ENCODE peak calls at places on chromosomes 2 and 18, in five cellular contexts. One of them, this sample, is unnamed.

GRCh38 chr2:96753661-96754282 is 6.9 kb upstream of the CNNM4 start:
- DNase-seq in astrocyte of the spinal cord: no peak
- DNase-seq in fibroblast of lung: no peak
- DNase-seq in tibial nerve: no peak
- DNase-seq in heart right ventricle: no peak
- DNase-seq in this sample: no peak

GRCh38 chr2:27075219-27075871 is 3.1 kb upstream of the EMILIN1 start:
- DNase-seq in fibroblast of lung: peak; percentile 59
- DNase-seq in astrocyte of the spinal cord: no peak
- DNase-seq in heart right ventricle: peak; percentile 69
- DNase-seq in tibial nerve: no peak
- DNase-seq in this sample: peak; percentile 48

GRCh38 chr18:58856881-58857280 is 7.8 kb upstream of the ZNF532 start:
- DNase-seq in astrocyte of the spinal cord: no peak
- DNase-seq in tibial nerve: no peak
- DNase-seq in heart right ventricle: no peak
- DNase-seq in fibroblast of lung: peak; percentile 60
- DNase-seq in this sample: no peak

GRCh38 chr2:16525265-16525887 is 140.3 kb downstream of the CYRIA start:
- DNase-seq in fibroblast of lung: no peak
- DNase-seq in astrocyte of the spinal cord: no peak
- DNase-seq in tibial nerve: no peak
- DNase-seq in heart right ventricle: no peak
- DNase-seq in this sample: no peak

GRCh38 chr2:159516241-159516758 is 100.0 kb downstream of the BAZ2B start:
- DNase-seq in heart right ventricle: no peak
- DNase-seq in fibroblast of lung: peak; percentile 42
- DNase-seq in tibial nerve: no peak
- DNase-seq in astrocyte of the spinal cord: peak; percentile 59
- DNase-seq in this sample: no peak

GRCh38 chr2:189982087-189982486 is 80.4 kb downstream of the MSTN start:
- DNase-seq in fibroblast of lung: no peak
- DNase-seq in astrocyte of the spinal cord: no peak
- DNase-seq in heart right ventricle: no peak
- DNase-seq in tibial nerve: no peak
- DNase-seq in this sample: no peak

GRCh38 chr2:11899264-11899818 is 152.9 kb downstream of the LPIN1 start:
- DNase-seq in astrocyte of the spinal cord: peak; percentile 79
- DNase-seq in fibroblast of lung: peak; percentile 65
- DNase-seq in tibial nerve: no peak
- DNase-seq in heart right ventricle: no peak
- DNase-seq in this sample: no peak

GRCh38 chr2:25132296-25132630 is 36.1 kb downstream of the POMC start:
- DNase-seq in astrocyte of the spinal cord: no peak
- DNase-seq in heart right ventricle: no peak
- DNase-seq in fibroblast of lung: no peak
- DNase-seq in tibial nerve: no peak
- DNase-seq in this sample: no peak

GRCh38 chr18:32669549-32670165 is 103.2 kb downstream of the KLHL14 start:
- DNase-seq in fibroblast of lung: no peak
- DNase-seq in tibial nerve: no peak
- DNase-seq in astrocyte of the spinal cord: no peak
- DNase-seq in heart right ventricle: no peak
- DNase-seq in this sample: no peak

GRCh38 chr2:148582679-148583511 is 61.7 kb upstream of the EPC2 start:
- DNase-seq in tibial nerve: no peak
- DNase-seq in fibroblast of lung: no peak
- DNase-seq in heart right ventricle: no peak
- DNase-seq in astrocyte of the spinal cord: no peak
- DNase-seq in this sample: no peak

GRCh38 chr2:25738383-25739343 is 65.3 kb upstream of the DTNB start:
- DNase-seq in fibroblast of lung: no peak
- DNase-seq in astrocyte of the spinal cord: no peak
- DNase-seq in tibial nerve: no peak
- DNase-seq in heart right ventricle: no peak
- DNase-seq in this sample: no peak

GRCh38 chr2:128279786-128280701 is 38.6 kb downstream of the HS6ST1 start:
- DNase-seq in heart right ventricle: peak; percentile 36
- DNase-seq in fibroblast of lung: no peak
- DNase-seq in tibial nerve: no peak
- DNase-seq in astrocyte of the spinal cord: no peak
- DNase-seq in this sample: no peak

GRCh38 chr2:216634317-216635148 is 1.3 kb downstream of the IGFBP2 start:
- DNase-seq in tibial nerve: no peak
- DNase-seq in fibroblast of lung: no peak
- DNase-seq in astrocyte of the spinal cord: peak; percentile 33
- DNase-seq in heart right ventricle: no peak
- DNase-seq in this sample: no peak

GRCh38 chr18:22314001-22314400 is 103.7 kb downstream of the CTAGE1 start:
- DNase-seq in heart right ventricle: no peak
- DNase-seq in astrocyte of the spinal cord: no peak
- DNase-seq in fibroblast of lung: peak; percentile 80
- DNase-seq in tibial nerve: no peak
- DNase-seq in this sample: no peak

GRCh38 chr2:190425221-190425866 is 17.2 kb downstream of the MFSD6 start:
- DNase-seq in fibroblast of lung: no peak
- DNase-seq in heart right ventricle: no peak
- DNase-seq in tibial nerve: no peak
- DNase-seq in astrocyte of the spinal cord: no peak
- DNase-seq in this sample: no peak

GRCh38 chr2:226792155-226792871 is 7.3 kb downstream of the IRS1 start:
- DNase-seq in astrocyte of the spinal cord: peak; percentile 52
- DNase-seq in heart right ventricle: no peak
- DNase-seq in tibial nerve: no peak
- DNase-seq in fibroblast of lung: peak; percentile 49
- DNase-seq in this sample: no peak

GRCh38 chr2:226790006-226790405 is 9.6 kb downstream of the IRS1 start:
- DNase-seq in heart right ventricle: no peak
- DNase-seq in tibial nerve: no peak
- DNase-seq in astrocyte of the spinal cord: no peak
- DNase-seq in fibroblast of lung: no peak
- DNase-seq in this sample: no peak

GRCh38 chr2:226790436-226790835 is 9.2 kb downstream of the IRS1 start:
- DNase-seq in fibroblast of lung: no peak
- DNase-seq in heart right ventricle: no peak
- DNase-seq in tibial nerve: no peak
- DNase-seq in astrocyte of the spinal cord: no peak
- DNase-seq in this sample: no peak

GRCh38 chr2:226791056-226791486 is 8.5 kb downstream of the IRS1 start:
- DNase-seq in fibroblast of lung: peak; percentile 76
- DNase-seq in heart right ventricle: peak; percentile 42
- DNase-seq in astrocyte of the spinal cord: peak; percentile 76
- DNase-seq in tibial nerve: no peak
- DNase-seq in this sample: no peak

DNA sequence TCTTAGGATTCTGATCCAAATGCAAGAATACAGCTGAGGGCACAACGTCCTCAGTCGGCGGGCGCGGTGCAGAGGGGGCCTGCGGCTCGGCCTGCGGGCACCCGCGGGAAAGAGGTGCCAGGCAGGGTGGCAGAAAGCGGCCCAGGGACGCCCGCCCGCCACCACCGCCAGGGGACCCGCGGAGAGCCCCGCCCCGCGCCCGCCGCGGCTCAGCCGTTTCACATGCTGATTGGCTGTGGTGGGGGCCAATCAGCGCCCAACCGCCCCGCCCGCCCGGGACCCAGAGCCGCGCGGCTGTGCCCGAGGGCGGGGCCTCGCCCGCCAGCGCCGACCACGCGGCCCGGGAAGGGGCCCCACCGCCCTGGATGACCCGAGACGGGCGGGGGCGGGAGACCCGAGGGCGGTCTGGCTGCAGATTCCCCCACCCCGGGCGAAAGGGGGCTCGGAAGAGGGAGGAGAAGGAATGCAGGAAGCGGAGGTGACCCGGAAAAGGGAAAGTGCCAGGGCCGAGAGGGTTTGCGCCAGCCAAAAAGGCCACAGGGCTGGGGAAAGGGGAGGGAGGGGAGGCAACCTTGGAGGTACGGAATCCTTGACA is 8.0 kb downstream of the IRS1 start:
- DNase-seq in astrocyte of the spinal cord: peak; percentile 85
- DNase-seq in fibroblast of lung: peak; percentile 81
- DNase-seq in tibial nerve: peak; percentile 82
- DNase-seq in heart right ventricle: peak; percentile 94
- DNase-seq in this sample: peak; percentile 82
- TF ChIP-seq CTCF in astrocyte of the spinal cord: peak; percentile 27
- TF ChIP-seq CTCF in fibroblast of lung: peak; percentile 1
- TF ChIP-seq CTCF in tibial nerve: peak; percentile 45
- TF ChIP-seq CTCF in heart right ventricle: peak; percentile 66
- TF ChIP-seq CTCF in this sample: peak; percentile 24

GRCh38 chr2:188785515-188785914 is 188.7 kb upstream of the COL3A1 start:
- DNase-seq in tibial nerve: no peak
- DNase-seq in heart right ventricle: no peak
- DNase-seq in astrocyte of the spinal cord: no peak
- DNase-seq in fibroblast of lung: no peak
- DNase-seq in this sample: no peak
- TF ChIP-seq CTCF in tibial nerve: no peak
- TF ChIP-seq CTCF in heart right ventricle: no peak
- TF ChIP-seq CTCF in astrocyte of the spinal cord: no peak
- TF ChIP-seq CTCF in fibroblast of lung: no peak
- TF ChIP-seq CTCF in this sample: no peak

GRCh38 chr2:105278654-105279053 is 37.1 kb downstream of the GPR45 start:
- DNase-seq in fibroblast of lung: no peak
- DNase-seq in astrocyte of the spinal cord: no peak
- DNase-seq in tibial nerve: no peak
- DNase-seq in heart right ventricle: no peak
- DNase-seq in this sample: no peak
- TF ChIP-seq CTCF in fibroblast of lung: no peak
- TF ChIP-seq CTCF in astrocyte of the spinal cord: no peak
- TF ChIP-seq CTCF in tibial nerve: no peak
- TF ChIP-seq CTCF in heart right ventricle: no peak
- TF ChIP-seq CTCF in this sample: no peak

DNA sequence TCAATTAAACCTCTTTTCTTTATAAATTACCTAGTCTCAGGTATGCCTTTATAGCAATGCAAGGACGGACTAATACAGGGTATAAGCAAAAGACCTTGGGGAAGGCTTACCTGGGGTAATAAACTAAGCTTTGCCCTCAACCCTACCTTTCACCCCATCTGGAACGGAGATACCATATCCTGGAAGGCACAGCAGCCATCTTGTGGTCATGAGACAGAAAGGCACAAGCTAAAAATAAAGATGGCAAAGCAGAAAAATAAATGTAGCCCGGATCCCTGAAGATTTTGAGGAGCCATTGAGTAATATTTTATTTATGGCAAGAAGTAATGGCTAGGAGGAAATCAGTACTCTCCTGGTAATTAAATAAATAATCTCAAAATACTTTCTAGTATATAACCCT is 198.5 kb downstream of the SPP2 start:
- DNase-seq in astrocyte of the spinal cord: no peak
- DNase-seq in fibroblast of lung: no peak
- DNase-seq in tibial nerve: no peak
- DNase-seq in heart right ventricle: no peak
- DNase-seq in this sample: no peak
- TF ChIP-seq CTCF in astrocyte of the spinal cord: no peak
- TF ChIP-seq CTCF in fibroblast of lung: peak; percentile 26
- TF ChIP-seq CTCF in tibial nerve: no peak
- TF ChIP-seq CTCF in heart right ventricle: no peak
- TF ChIP-seq CTCF in this sample: no peak

This sample was measured in natural killer cell.